ENCODE peak calls at places on chromosome 15, in six cellular contexts. V, B, Q, D, U and J are unnamed samples.

GRCh38 chr15:79041598-79042175 is 48.9 kb downstream of the RASGRF1 start:
- DNase-seq in V (no peak), B (peak), Q (no peak), D (no peak), U (no peak), J (no peak)

GRCh38 chr15:59539799-59540198 is 71.8 kb upstream of the GCNT3 start:
- DNase-seq in V (no peak), B (no peak), Q (no peak), D (no peak), U (no peak), J (no peak)

GRCh38 chr15:90362936-90363212 is 10.8 kb downstream of the ZNF774 start:
- DNase-seq in V (no peak), B (no peak), Q (no peak), D (peak), U (no peak), J (no peak)

GRCh38 chr15:78265137-78265460 is 737 bp downstream of the DNAJA4 start:
- DNase-seq in V (no peak), B (no peak), Q (no peak), D (no peak), U (no peak), J (no peak)

GRCh38 chr15:78069630-78070029 is 7.9 kb downstream of the TBC1D2B start:
- DNase-seq in V (no peak), B (no peak), Q (no peak), D (no peak), U (no peak), J (no peak)

GRCh38 chr15:31125061-31125460 is 23.5 kb upstream of the TRPM1 start:
- DNase-seq in V (no peak), B (no peak), Q (no peak), D (no peak), U (no peak), J (no peak)

GRCh38 chr15:70014860-70015490 is 82.7 kb downstream of the TLE3 start:
- DNase-seq in V (no peak), B (no peak), Q (peak), D (no peak), U (peak), J (no peak)

GRCh38 chr15:58146734-58147133 is 8.6 kb downstream of the AQP9 start:
- DNase-seq in V (peak), B (no peak), Q (no peak), D (no peak), U (no peak), J (no peak)

GRCh38 chr15:63938486-63939061 is 104.8 kb upstream of the HERC1 start:
- DNase-seq in V (no peak), B (no peak), Q (no peak), D (peak), U (peak), J (no peak)

GRCh38 chr15:58639002-58639756 is 110.3 kb downstream of the ADAM10 start:
- DNase-seq in V (no peak), B (no peak), Q (no peak), D (no peak), U (no peak), J (no peak)

GRCh38 chr15:53869044-53869805 is 109.0 kb upstream of the UNC13C start:
- DNase-seq in V (no peak), B (peak), Q (no peak), D (no peak), U (peak), J (no peak)

GRCh38 chr15:70318594-70318993 is 220.9 kb upstream of the TLE3 start:
- DNase-seq in V (no peak), B (no peak), Q (no peak), D (no peak), U (no peak), J (no peak)

GRCh38 chr15:63251701-63252100 is 25.7 kb upstream of the APH1B start:
- DNase-seq in V (no peak), B (no peak), Q (no peak), D (no peak), U (no peak), J (no peak)

GRCh38 chr15:32688151-32688639 is 29.6 kb upstream of the GREM1 start:
- DNase-seq in V (no peak), B (no peak), Q (no peak), D (no peak), U (no peak), J (peak)

GRCh38 chr15:91294795-91295194 is 194.7 kb downstream of the SV2B start:
- DNase-seq in V (no peak), B (no peak), Q (no peak), D (no peak), U (no peak), J (no peak)

GRCh38 chr15:92864127-92864814 is 35.9 kb upstream of the CHD2 start:
- DNase-seq in V (no peak), B (no peak), Q (no peak), D (no peak), U (peak), J (no peak)

GRCh38 chr15:31306426-31307269 is 20.0 kb upstream of the KLF13 start:
- DNase-seq in V (no peak), B (no peak), Q (no peak), D (no peak), U (peak), J (no peak)

GRCh38 chr15:37765809-37766208 is 168.6 kb upstream of the TMCO5A start:
- DNase-seq in V (peak), B (no peak), Q (no peak), D (no peak), U (no peak), J (no peak)

GRCh38 chr15:47801522-47801921 is 84.2 kb downstream of the SEMA6D start:
- DNase-seq in V (no peak), B (no peak), Q (no peak), D (no peak), U (no peak), J (no peak)

GRCh38 chr15:44368367-44368766 is 59.1 kb upstream of the CTDSPL2 start:
- DNase-seq in V (no peak), B (no peak), Q (no peak), D (no peak), U (no peak), J (no peak)

GRCh38 chr15:59339252-59339672 is 33.4 kb downstream of the MYO1E start:
- DNase-seq in V (no peak), B (no peak), Q (no peak), D (no peak), U (no peak), J (peak)

GRCh38 chr15:40357246-40357645 is 773 bp upstream of the DISP2 start:
- DNase-seq in V (no peak), B (peak), Q (no peak), D (no peak), U (no peak), J (no peak)

GRCh38 chr15:40357723-40358491 is at the start of gene DISP2:
- DNase-seq in V (no peak), B (peak), Q (no peak), D (peak), U (peak), J (peak)

GRCh38 chr15:40355976-40356585 is 1.9 kb upstream of the DISP2 start:
- DNase-seq in V (no peak), B (no peak), Q (no peak), D (no peak), U (no peak), J (no peak)

GRCh38 chr15:40360015-40360414 is 2.0 kb downstream of the DISP2 start:
- DNase-seq in V (no peak), B (no peak), Q (no peak), D (no peak), U (no peak), J (no peak)

DNA sequence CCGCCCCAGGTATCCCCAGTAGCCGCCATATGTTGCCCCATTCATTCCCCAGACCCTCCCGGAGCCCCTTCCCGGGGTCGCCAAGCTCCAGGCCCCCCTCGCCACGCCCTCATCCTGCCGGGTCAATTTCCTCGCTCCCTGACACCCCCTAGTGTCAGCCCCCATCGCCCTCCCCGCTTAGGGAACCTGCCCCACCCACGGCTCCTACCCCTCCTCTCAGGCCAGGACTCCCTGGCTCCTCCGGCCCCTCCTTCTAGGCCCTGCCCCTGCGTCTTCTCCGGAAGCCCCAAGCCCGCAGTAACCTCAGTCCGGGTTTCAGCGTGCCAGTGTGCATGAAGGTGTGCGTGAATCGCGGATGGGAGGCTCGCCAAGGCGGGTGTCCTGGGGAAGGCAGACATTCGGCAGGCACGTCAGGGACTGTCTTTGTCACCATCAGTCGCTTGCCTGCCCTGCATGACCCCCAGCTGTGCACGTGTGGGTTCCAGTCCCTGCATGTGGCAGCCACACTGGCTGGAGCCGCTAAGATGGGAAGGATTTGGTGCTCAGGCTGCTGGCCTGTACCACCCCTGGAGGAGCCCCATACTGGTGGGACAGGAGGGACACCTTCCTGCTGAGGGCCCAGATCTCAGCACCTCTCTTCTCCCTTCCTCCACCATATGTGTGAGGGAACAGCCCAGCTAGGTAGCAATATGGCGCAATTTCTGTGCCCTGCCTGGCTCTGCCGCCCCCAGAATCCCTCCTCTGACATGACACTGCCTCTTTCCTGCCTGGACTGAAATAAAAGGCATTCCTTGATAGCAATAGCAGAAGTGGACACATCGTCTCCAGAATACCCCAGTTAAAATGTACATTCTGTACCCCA is 704 bp downstream of the DISP2 start:
- DNase-seq in V (no peak), B (peak), Q (no peak), D (peak), U (no peak), J (no peak)
- TF ChIP-seq CTCF in V (no peak), B (no peak), Q (no peak), D (no peak), U (no peak), J (peak)

GRCh38 chr15:56760186-56760585 is 26.9 kb upstream of the ZNF280D start:
- DNase-seq in V (no peak), B (peak), Q (no peak), D (no peak), U (no peak), J (no peak)
- TF ChIP-seq GABPA in V (no peak), B (no peak), Q (no peak), D (no peak), U (no peak), J (no peak)

DNA sequence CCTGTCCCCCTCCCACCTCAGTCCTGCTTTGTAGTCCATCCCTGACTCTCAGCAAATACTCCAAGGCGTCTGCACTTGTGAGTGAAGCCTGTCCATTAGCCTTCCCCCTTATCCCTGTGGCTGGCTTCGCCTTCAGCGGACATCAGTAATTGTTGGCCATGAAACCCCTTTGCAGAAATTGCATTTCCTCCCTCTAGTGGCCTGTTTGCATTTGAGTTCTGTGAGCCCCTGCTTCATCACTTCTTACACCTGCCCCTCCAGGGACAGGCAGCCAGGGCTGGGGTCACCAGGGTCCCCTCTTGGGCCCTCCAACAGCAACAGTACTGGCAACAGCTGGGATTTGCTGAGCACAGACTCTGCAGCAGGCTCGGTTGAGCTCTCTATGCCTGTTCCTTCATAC is 9.0 kb upstream of the LRRK1 start:
- DNase-seq in V (no peak), B (no peak), Q (no peak), D (no peak), U (no peak), J (no peak)
- TF ChIP-seq CTCF in V (no peak), B (no peak), Q (peak), D (peak), U (peak), J (peak)

GRCh38 chr15:85331666-85332261 is 48.6 kb upstream of the AKAP13 start:
- DNase-seq in V (no peak), B (no peak), Q (no peak), D (no peak), U (no peak), J (no peak)
- TF ChIP-seq GABPA in V (no peak), B (no peak), Q (no peak), D (no peak), U (no peak), J (no peak)

GRCh38 chr15:74138642-74139041 is 8.3 kb downstream of the ISLR2 start:
- DNase-seq in V (no peak), B (no peak), Q (no peak), D (no peak), U (no peak), J (no peak)

GRCh38 chr15:74146277-74146800 is 16.0 kb downstream of the ISLR2 start:
- DNase-seq in V (no peak), B (no peak), Q (no peak), D (no peak), U (no peak), J (no peak)

GRCh38 chr15:74140445-74140761 is 10.0 kb downstream of the ISLR2 start:
- DNase-seq in V (no peak), B (no peak), Q (no peak), D (no peak), U (no peak), J (no peak)

GRCh38 chr15:74141591-74141990 is 11.2 kb downstream of the ISLR2 start:
- DNase-seq in V (no peak), B (no peak), Q (no peak), D (no peak), U (no peak), J (no peak)

GRCh38 chr15:74144153-74144775 is 13.9 kb downstream of the ISLR2 start:
- DNase-seq in V (no peak), B (no peak), Q (no peak), D (peak), U (no peak), J (peak)
- TF ChIP-seq CTCF in V (no peak), B (no peak), Q (peak), D (peak), U (no peak), J (no peak)

GRCh38 chr15:51004103-51004536 is 90.6 kb downstream of the TNFAIP8L3 start:
- DNase-seq in V (peak), B (no peak), Q (no peak), D (peak), U (no peak), J (no peak)
- TF ChIP-seq GABPA in V (no peak), B (no peak), Q (no peak), D (no peak), U (no peak), J (no peak)